ENCODE peak calls at places on chromosomes 16 and 17, in six cellular contexts. B is naive thymus-derived CD4-positive, alpha-beta T cell; Z is testis; F is effector memory CD4-positive, alpha-beta T cell; A is cardiac fibroblast; P is colonic mucosa. R is an unnamed sample.

GRCh38 chr16:54059319-54059718 is 227.3 kb downstream of the IRX3 start:
- DNase-seq in B (no peak), P (no peak), F (no peak), Z (no peak), A (no peak), R (no peak)

GRCh38 chr17:33241390-33241789 is 51.7 kb downstream of the ASIC2 start:
- DNase-seq in P (no peak), F (no peak), Z (no peak), A (peak; percentile 13), B (no peak), R (no peak)

GRCh38 chr16:28494141-28494851 is at the start of gene APOBR:
- DNase-seq in F (peak; percentile 90), B (peak; percentile 95), A (no peak), Z (peak; percentile 33), P (peak; percentile 80), R (no peak)

GRCh38 chr16:88312732-88313131 is 70.0 kb upstream of the ZNF469 start:
- DNase-seq in P (no peak), F (no peak), A (no peak), B (no peak), Z (no peak), R (no peak)

GRCh38 chr16:9458816-9459215 is 367.4 kb downstream of the HAPSTR1 start:
- DNase-seq in F (no peak), P (no peak), A (no peak), Z (no peak), B (no peak), R (no peak)

GRCh38 chr17:45628019-45628418 is 137.5 kb upstream of the PLEKHM1 start:
- DNase-seq in B (no peak), P (no peak), Z (no peak), A (no peak), F (no peak), R (no peak)

GRCh38 chr16:88012360-88012759 is 61.1 kb downstream of the BANP start:
- DNase-seq in F (no peak), Z (peak; percentile 2), P (no peak), A (no peak), B (no peak), R (no peak)

GRCh38 chr17:8176998-8177731 is 985 bp upstream of the TMEM107 start:
- DNase-seq in A (no peak), P (no peak), F (no peak), B (no peak), Z (no peak), R (no peak)

GRCh38 chr17:27532269-27533067 is 76.2 kb downstream of the KSR1 start:
- DNase-seq in P (no peak), B (no peak), F (no peak), A (no peak), Z (peak; percentile 22), R (peak; percentile 77)

GRCh38 chr17:17305282-17305801 is 2.2 kb downstream of the NT5M start:
- DNase-seq in A (no peak), Z (peak; percentile 46), F (peak; percentile 31), B (peak; percentile 52), P (peak; percentile 30), R (no peak)

GRCh38 chr17:57045868-57046671 is 39.0 kb upstream of the AKAP1 start:
- DNase-seq in Z (peak; percentile 17), F (no peak), B (no peak), A (no peak), P (no peak), R (no peak)

GRCh38 chr16:6096931-6097665 is 999.5 kb upstream of the EEF2KMT start:
- DNase-seq in P (no peak), Z (no peak), B (no peak), A (no peak), F (no peak), R (no peak)

GRCh38 chr17:78012428-78012827 is 53.9 kb downstream of the TNRC6C start:
- DNase-seq in A (no peak), B (no peak), Z (no peak), F (no peak), P (no peak), R (no peak)

GRCh38 chr17:64575431-64575830 is 68.7 kb downstream of the CEP95 start:
- DNase-seq in Z (no peak), B (no peak), A (no peak), P (no peak), F (no peak), R (no peak)

GRCh38 chr16:79089735-79090284 is 510.7 kb downstream of the MAF start:
- DNase-seq in A (no peak), Z (peak; percentile 36), P (peak; percentile 38), B (peak; percentile 27), F (no peak), R (no peak)

GRCh38 chr16:57781741-57782606 is 20.3 kb downstream of the KIFC3 start:
- DNase-seq in F (no peak), B (no peak), A (peak; percentile 65), Z (no peak), P (no peak), R (no peak)

GRCh38 chr17:80413771-80414507 is 1.0 kb upstream of the ENDOV start:
- DNase-seq in Z (no peak), P (no peak), F (no peak), A (no peak), B (no peak), R (no peak)

GRCh38 chr17:82838386-82839063 is 1.3 kb downstream of the ZNF750 start:
- DNase-seq in P (peak; percentile 86), F (no peak), Z (no peak), B (no peak), A (peak; percentile 51), R (peak; percentile 52)

GRCh38 chr16:1493746-1494094 is 560 bp downstream of the TELO2 start:
- DNase-seq in A (peak; percentile 20), P (no peak), B (no peak), F (no peak), Z (no peak), R (no peak)

GRCh38 chr16:2483160-2483559 is 8.2 kb downstream of the TBC1D24 start:
- DNase-seq in B (peak; percentile 2), P (no peak), A (no peak), Z (no peak), F (no peak), R (no peak)

GRCh38 chr16:84486126-84486525 is 18.3 kb downstream of the MEAK7 start:
- DNase-seq in A (no peak), F (no peak), B (no peak), Z (no peak), P (no peak), R (no peak)

GRCh38 chr17:50279639-50280038 is 5.4 kb downstream of the TMEM92 start:
- DNase-seq in Z (no peak), F (no peak), A (no peak), P (no peak), B (no peak), R (no peak)

GRCh38 chr17:50281739-50282401 is 7.6 kb downstream of the TMEM92 start:
- DNase-seq in A (no peak), B (no peak), P (no peak), Z (no peak), F (no peak), R (no peak)

GRCh38 chr17:50279181-50279526 is 4.9 kb downstream of the TMEM92 start:
- DNase-seq in F (no peak), P (no peak), B (no peak), A (peak; percentile 41), Z (no peak), R (no peak)

GRCh38 chr17:50280068-50280467 is 5.8 kb downstream of the TMEM92 start:
- DNase-seq in B (no peak), P (peak; percentile 84), Z (no peak), F (no peak), A (no peak), R (no peak)

DNA sequence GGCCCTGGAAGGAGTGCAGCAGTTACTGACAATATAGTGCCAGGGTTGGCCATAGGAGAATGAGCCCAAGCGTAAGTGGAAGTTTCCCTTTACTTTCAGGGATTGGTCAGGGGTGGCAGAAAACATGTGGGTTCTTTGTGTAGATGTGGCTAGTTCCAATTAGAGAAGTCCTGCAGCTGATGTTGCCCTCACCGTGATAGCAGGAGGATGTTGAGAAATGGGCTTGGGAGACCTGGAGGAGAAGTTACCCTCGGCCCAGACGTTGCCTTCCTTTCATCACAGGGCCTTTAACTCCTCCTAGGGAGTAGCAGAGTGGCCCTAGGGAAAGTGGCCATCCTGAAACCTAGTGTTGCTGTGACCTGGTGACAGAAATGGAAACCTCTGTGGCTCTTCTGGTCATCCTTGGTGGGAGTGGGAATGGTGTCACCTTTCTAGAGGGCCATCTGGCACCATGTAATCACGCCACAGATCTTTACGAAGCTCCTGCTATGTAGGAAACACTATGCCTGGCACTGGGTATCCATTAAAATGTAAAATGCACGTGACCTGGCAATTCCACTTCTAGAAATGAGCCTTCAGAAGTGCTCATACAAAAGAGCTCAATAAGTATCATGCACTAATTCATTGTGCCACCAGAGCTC is 6.7 kb downstream of the TMEM92 start:
- DNase-seq in A (no peak), B (no peak), P (no peak), F (no peak), Z (no peak), R (no peak)
- H3K4me3 ChIP-seq in A (no peak overlapping the region), B (no peak overlapping the region), P (no peak overlapping the region), F (no peak overlapping the region), Z (no peak overlapping the region), R (no peak overlapping the region)

GRCh38 chr17:35312790-35313711 is 60.4 kb downstream of the SLFN11 start:
- DNase-seq in Z (peak; percentile 53), A (peak; percentile 84), F (peak; percentile 83), P (peak; percentile 45), B (peak; percentile 96), R (peak; percentile 27)
- H3K4me3 ChIP-seq in Z (peak overlapping the region; percentile 12), A (peak overlapping the region; percentile 22), F (peak overlapping the region; percentile 60), P (peak overlapping the region; percentile 21), B (peak overlapping the region; percentile 70), R (no peak overlapping the region)

DNA sequence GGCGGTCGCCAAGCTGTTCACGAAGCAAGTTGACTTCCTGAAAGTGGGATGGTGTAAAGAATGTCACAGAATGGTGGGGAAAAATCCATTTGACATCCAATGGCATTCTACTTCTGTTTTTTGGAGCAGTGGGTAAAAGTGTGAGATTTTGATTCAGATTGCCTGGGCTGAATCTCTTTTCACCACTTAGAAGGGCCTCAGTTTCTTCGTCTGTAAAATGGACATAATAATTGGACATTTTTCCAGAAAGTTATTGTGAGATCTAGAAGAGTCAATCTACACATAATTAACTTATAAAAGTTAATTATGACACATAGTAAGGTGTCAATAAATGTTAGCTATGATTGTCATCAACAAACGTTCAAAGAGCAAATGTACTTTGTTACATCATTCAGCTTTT is 3.0 kb downstream of the KRT40 start:
- DNase-seq in B (no peak), Z (no peak), P (no peak), F (no peak), A (no peak), R (no peak)
- H3K4me3 ChIP-seq in B (no peak overlapping the region), Z (no peak overlapping the region), P (no peak overlapping the region), F (no peak overlapping the region), A (no peak overlapping the region), R (no peak overlapping the region)

DNA sequence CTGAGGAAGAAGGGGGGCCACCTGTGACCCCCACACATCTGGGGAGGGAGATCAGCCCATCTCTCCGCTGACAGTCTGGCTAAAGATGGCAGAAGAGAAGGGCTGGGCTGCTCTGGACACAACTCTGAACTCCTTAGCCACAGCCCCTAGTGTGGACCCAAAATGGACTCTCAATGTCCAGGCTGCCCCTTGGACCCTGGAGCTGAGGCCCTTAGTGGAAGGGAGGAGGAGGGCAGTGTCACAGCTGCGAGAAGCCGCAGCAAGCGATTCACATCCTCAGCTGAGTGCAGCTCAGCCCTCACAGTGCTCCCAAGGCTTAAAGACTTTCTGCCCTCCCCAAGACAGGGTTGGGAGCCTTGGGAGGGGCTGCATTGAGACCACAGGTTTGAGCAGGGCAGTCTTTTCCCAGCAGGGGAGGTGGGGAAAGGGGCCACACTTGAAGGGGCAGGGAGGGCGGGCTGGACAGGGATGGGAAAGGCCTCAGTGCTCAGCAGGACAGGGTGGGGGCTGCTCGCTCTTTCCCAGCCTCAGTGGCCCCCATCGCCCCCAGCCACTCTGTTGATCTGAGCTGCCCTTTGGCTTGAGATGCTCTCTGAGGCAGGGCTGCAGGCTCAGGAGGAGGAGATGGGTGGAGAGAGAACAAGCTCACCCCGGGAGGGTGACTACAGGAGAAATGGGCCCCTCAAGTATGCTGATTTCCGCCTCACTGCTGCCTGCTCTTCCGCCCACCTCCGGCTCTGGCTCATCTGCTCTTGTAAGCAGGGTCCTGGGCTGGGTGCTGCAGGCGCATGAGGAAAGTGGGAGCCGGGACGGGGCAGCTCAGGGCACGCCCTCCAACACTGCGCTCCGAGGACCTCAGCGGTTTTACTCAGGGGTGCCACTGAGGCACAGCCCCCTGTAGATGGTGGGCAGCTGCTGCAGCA is 50.9 kb upstream of the MTSS2 start:
- DNase-seq in A (no peak), F (no peak), P (no peak), Z (no peak), B (peak; percentile 30), R (no peak)
- H3K4me3 ChIP-seq in A (no peak overlapping the region), F (no peak overlapping the region), P (no peak overlapping the region), Z (no peak overlapping the region), B (no peak overlapping the region), R (no peak overlapping the region)